ENCODE peak calls at places on chromosomes 7 and 10, in ten cellular contexts. R is stimulated activated CD4-positive, alpha-beta T cell treated with anti-CD3 and anti-CD28 coated beads, Interleukin-4, amount 100 ng/mL, for 1 hour; G is iPS-NIHi11; O is KBM-7; W is adipocyte; E is hypothalamus; D is right cardiac atrium; B is HTR-8/SVneo; C is Ammon's horn; F is HL-60. U is an unnamed sample.

GRCh38 chr10:74371696-74372095 is 220.7 kb downstream of the ADK start:
- DNase-seq in R (no peak), B (no peak), C (no peak), G (no peak), E (no peak), O (no peak), W (no peak), D (peak; percentile 35), F (no peak), U (no peak)

GRCh38 chr10:62459072-62459471 is 84.9 kb downstream of the ZNF365 start:
- DNase-seq in W (peak; percentile 75), D (no peak), R (no peak), G (no peak), C (no peak), F (no peak), E (no peak), B (no peak), O (no peak), U (peak; percentile 53)

GRCh38 chr7:154299736-154300135 is 247.5 kb downstream of the DPP6 start:
- DNase-seq in G (no peak), E (no peak), B (no peak), O (no peak), F (no peak), R (no peak), W (no peak), D (no peak), C (no peak), U (no peak)

GRCh38 chr7:24017519-24017918 is 266.5 kb upstream of the NPY start:
- DNase-seq in G (no peak), F (no peak), W (no peak), C (no peak), O (no peak), R (no peak), E (no peak), B (no peak), D (no peak), U (no peak)

GRCh38 chr10:123262456-123262855 is 108.3 kb downstream of the BUB3 start:
- DNase-seq in O (no peak), F (no peak), W (no peak), G (no peak), C (no peak), B (no peak), D (no peak), R (no peak), E (no peak), U (no peak)

GRCh38 chr10:29297678-29298077 is 8.8 kb downstream of the LYZL1 start:
- DNase-seq in W (no peak), C (no peak), B (no peak), R (no peak), O (no peak), G (no peak), E (no peak), D (no peak), F (no peak), U (no peak)

GRCh38 chr7:157097569-157097968 is 41.2 kb upstream of the UBE3C start:
- DNase-seq in C (no peak), W (no peak), G (no peak), R (no peak), O (no peak), D (no peak), B (no peak), F (no peak), E (no peak), U (no peak)

GRCh38 chr10:35194906-35195305 is 68.3 kb downstream of the CREM start:
- DNase-seq in W (peak; percentile 63), E (no peak), B (peak; percentile 29), G (no peak), F (no peak), R (no peak), D (no peak), O (peak; percentile 9), C (no peak), U (no peak)

GRCh38 chr7:18320422-18320821 is 175.1 kb upstream of the HDAC9 start:
- DNase-seq in F (no peak), G (no peak), O (no peak), E (no peak), R (no peak), W (no peak), B (no peak), C (no peak), D (no peak), U (no peak)

GRCh38 chr7:120735791-120736190 is 122.2 kb downstream of the TSPAN12 start:
- DNase-seq in G (no peak), D (no peak), B (no peak), E (no peak), W (no peak), C (no peak), R (no peak), O (no peak), F (no peak), U (no peak)

GRCh38 chr7:31767686-31768358 is 80.8 kb downstream of the PPP1R17 start:
- DNase-seq in C (no peak), W (no peak), E (no peak), B (no peak), F (no peak), O (no peak), D (no peak), R (no peak), G (peak; percentile 70), U (no peak)

GRCh38 chr7:132564849-132565248 is 11.4 kb downstream of the PLXNA4 start:
- DNase-seq in E (no peak), F (no peak), R (no peak), B (no peak), G (peak; percentile 26), D (no peak), C (no peak), W (no peak), O (no peak), U (no peak)

GRCh38 chr7:197413-198335 is 5.3 kb downstream of the FAM20C start:
- DNase-seq in B (no peak), C (no peak), F (no peak), D (no peak), R (no peak), G (no peak), W (no peak), E (no peak), O (no peak), U (no peak)

GRCh38 chr10:122495406-122496340 is 34.3 kb downstream of the HTRA1 start:
- DNase-seq in W (peak; percentile 89), G (no peak), C (peak; percentile 63), D (no peak), O (no peak), B (no peak), F (no peak), R (no peak), E (peak; percentile 40), U (no peak)

GRCh38 chr10:86970152-86970886 is 2.0 kb downstream of the ADIRF start:
- DNase-seq in G (peak; percentile 62), C (peak; percentile 56), B (no peak), R (no peak), D (peak; percentile 96), E (no peak), W (peak; percentile 58), F (no peak), O (no peak), U (no peak)

GRCh38 chr7:30136339-30136738 is 1.6 kb downstream of the MTURN start:
- DNase-seq in B (no peak), W (no peak), F (no peak), O (no peak), R (no peak), G (peak; percentile 57), E (no peak), C (no peak), D (peak; percentile 68), U (no peak)

GRCh38 chr10:7819126-7819470 is 793 bp downstream of the TAF3 start:
- DNase-seq in D (no peak), G (peak; percentile 20), W (peak; percentile 83), C (peak; percentile 67), O (peak; percentile 56), R (peak; percentile 13), E (peak; percentile 49), F (peak; percentile 41), B (no peak), U (no peak)

GRCh38 chr10:12212454-12212853 is 16.5 kb downstream of the CDC123 start:
- DNase-seq in F (no peak), R (no peak), C (no peak), O (no peak), W (no peak), E (no peak), G (no peak), B (no peak), D (no peak), U (no peak)

GRCh38 chr7:156759579-156760202 is 119.1 kb downstream of the RNF32 start:
- DNase-seq in R (no peak), E (no peak), G (no peak), W (no peak), B (no peak), O (no peak), D (no peak), F (no peak), C (no peak), U (no peak)

GRCh38 chr7:12004547-12004946 is 172.5 kb upstream of the THSD7A start:
- DNase-seq in C (no peak), D (no peak), R (no peak), E (no peak), W (no peak), O (no peak), B (no peak), F (no peak), G (no peak), U (no peak)

GRCh38 chr10:102208311-102209035 is 17.6 kb upstream of the ELOVL3 start:
- DNase-seq in G (no peak), E (no peak), B (no peak), C (no peak), O (no peak), W (peak; percentile 62), D (no peak), R (no peak), F (no peak), U (no peak)

GRCh38 chr7:30549933-30550493 is 44.7 kb upstream of the GARS1 start:
- DNase-seq in D (no peak), B (no peak), W (no peak), F (peak; percentile 12), G (no peak), C (no peak), O (peak; percentile 4), R (no peak), E (no peak), U (no peak)

GRCh38 chr7:80883188-80884025 is 35.4 kb downstream of the SEMA3C start:
- DNase-seq in E (no peak), F (no peak), G (peak; percentile 21), R (no peak), D (no peak), B (peak; percentile 63), C (no peak), O (no peak), W (peak; percentile 99), U (peak; percentile 94)